ENCODE peak calls at places on chromosome 14, in five cellular contexts. D, B, T, P and N are unnamed samples.

GRCh38 chr14:51681411-51681810 is 29.7 kb downstream of the FRMD6 start:
- DNase-seq in D (no peak), B (no peak), T (no peak), P (no peak), N (no peak)

GRCh38 chr14:78448483-78449094 is 278.4 kb downstream of the NRXN3 start:
- DNase-seq in D (peak; percentile 15), B (peak; percentile 71), T (peak; percentile 53), P (no peak), N (no peak)

GRCh38 chr14:98822917-98823316 is 449.1 kb downstream of the BCL11B start:
- DNase-seq in D (no peak), B (no peak), T (no peak), P (no peak), N (no peak)

GRCh38 chr14:101456246-101457159 is 104.8 kb upstream of the DIO3 start:
- DNase-seq in D (no peak), B (peak; percentile 80), T (no peak), P (no peak), N (no peak)

GRCh38 chr14:23550131-23550826 is 1.3 kb downstream of the ZFHX2 start:
- DNase-seq in D (no peak), B (peak; percentile 22), T (no peak), P (no peak), N (no peak)

GRCh38 chr14:46197856-46198255 is 453.7 kb downstream of the RPL10L start:
- DNase-seq in D (no peak), B (no peak), T (no peak), P (no peak), N (no peak)

GRCh38 chr14:75422169-75422568 is 5.7 kb upstream of the JDP2 start:
- DNase-seq in D (no peak), B (no peak), T (no peak), P (no peak), N (no peak)

GRCh38 chr14:81550001-81550642 is 16.5 kb upstream of the SEL1L start:
- DNase-seq in D (no peak), B (no peak), T (no peak), P (no peak), N (no peak)

GRCh38 chr14:53367631-53368030 is 214.5 kb upstream of the DDHD1 start:
- DNase-seq in D (peak; percentile 56), B (no peak), T (no peak), P (no peak), N (no peak)

GRCh38 chr14:69675246-69675583 is 63.8 kb downstream of the SUSD6 start:
- DNase-seq in D (no peak), B (no peak), T (peak; percentile 35), P (no peak), N (no peak)

GRCh38 chr14:25061923-25062321 is 12.0 kb upstream of the STXBP6 start:
- DNase-seq in D (no peak), B (no peak), T (no peak), P (no peak), N (no peak)

GRCh38 chr14:76882646-76883045 is 56.4 kb downstream of the LRRC74A start:
- DNase-seq in D (no peak), B (no peak), T (no peak), P (no peak), N (no peak)
- H3K27ac ChIP-seq in D (no peak overlapping the region), B (no peak overlapping the region), T (no peak overlapping the region), P (no peak overlapping the region), N (no peak overlapping the region)

GRCh38 chr14:104771918-104772706 is 19.2 kb downstream of the SIVA1 start:
- DNase-seq in D (no peak), B (no peak), T (peak; percentile 67), P (no peak), N (no peak)
- H3K27ac ChIP-seq in D (no peak overlapping the region), B (no peak overlapping the region), T (no peak overlapping the region), P (no peak overlapping the region), N (no peak overlapping the region)

GRCh38 chr14:100285913-100286400 is 20.3 kb downstream of the SLC25A29 start:
- DNase-seq in D (no peak), B (no peak), T (no peak), P (no peak), N (no peak)
- H3K27ac ChIP-seq in D (no peak overlapping the region), B (no peak overlapping the region), T (peak overlapping the region; percentile 92), P (peak overlapping the region; percentile 68), N (no peak overlapping the region)

GRCh38 chr14:100441271-100441947 is 118.3 kb downstream of the SLC25A47 start:
- DNase-seq in D (no peak), B (no peak), T (no peak), P (no peak), N (no peak)
- H3K27ac ChIP-seq in D (no peak overlapping the region), B (no peak overlapping the region), T (no peak overlapping the region), P (no peak overlapping the region), N (no peak overlapping the region)

GRCh38 chr14:43795600-43796228 is 711.4 kb downstream of the FSCB start:
- DNase-seq in D (peak; percentile 17), B (no peak), T (no peak), P (no peak), N (no peak)
- H3K27ac ChIP-seq in D (no peak overlapping the region), B (no peak overlapping the region), T (no peak overlapping the region), P (no peak overlapping the region), N (no peak overlapping the region)

DNA sequence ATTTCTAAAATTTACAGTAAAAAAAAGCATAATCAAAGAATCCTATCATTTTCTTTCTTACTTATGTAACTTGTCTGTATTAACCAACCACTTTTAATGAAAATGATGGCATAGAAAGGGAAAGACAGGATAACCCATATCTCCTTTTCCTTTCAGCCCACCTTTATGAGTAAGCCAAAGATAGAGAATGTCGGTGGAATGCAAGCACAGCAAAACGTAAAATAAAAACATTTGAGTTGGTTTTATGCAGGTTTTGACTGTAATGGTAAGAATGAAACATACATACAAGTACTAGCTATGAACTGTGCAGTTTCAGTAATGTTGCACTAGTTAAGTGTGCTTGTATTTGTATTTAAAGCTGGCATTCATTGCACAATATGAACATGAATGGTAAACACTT is 360.3 kb downstream of the FOXG1 start:
- DNase-seq in D (no peak), B (no peak), T (no peak), P (no peak), N (no peak)
- H3K27ac ChIP-seq in D (no peak overlapping the region), B (no peak overlapping the region), T (no peak overlapping the region), P (no peak overlapping the region), N (no peak overlapping the region)

DNA sequence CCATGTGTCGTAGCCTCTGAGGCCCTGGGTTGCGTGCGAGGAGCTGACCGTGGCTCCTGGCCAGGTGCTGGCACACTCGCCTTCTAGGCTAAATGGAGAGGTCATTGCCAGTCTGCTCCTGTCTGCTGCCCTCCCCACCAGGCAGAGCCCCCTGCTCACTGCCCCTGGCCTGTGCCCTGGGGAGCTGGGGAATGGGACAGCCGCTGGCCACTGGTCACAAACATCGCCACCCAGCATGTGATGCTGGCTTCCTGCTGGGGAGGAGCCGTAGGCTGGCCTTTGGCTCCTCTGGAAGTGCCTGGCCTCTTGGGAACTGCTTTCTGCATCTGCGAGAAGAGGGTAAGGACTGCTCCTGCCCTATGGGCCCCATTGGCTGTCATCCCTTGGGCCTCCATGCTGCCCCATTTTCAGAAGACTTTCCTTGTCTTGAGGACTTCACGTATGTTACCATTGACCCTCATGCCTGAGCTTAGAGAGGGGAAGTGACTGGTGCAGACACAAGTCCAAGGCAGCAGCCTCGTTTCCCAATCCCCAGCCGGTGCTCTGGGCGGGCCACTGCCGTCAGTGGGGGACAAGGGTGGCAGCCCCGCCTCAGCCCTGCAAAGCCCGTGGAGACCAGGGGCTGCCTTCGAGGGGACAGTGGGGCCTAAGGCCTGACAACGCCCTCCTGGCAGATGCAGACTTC is 2.0 kb upstream of the TNFAIP2 start:
- DNase-seq in D (peak; percentile 64), B (no peak), T (no peak), P (no peak), N (no peak)
- H3K27ac ChIP-seq in D (no peak overlapping the region), B (no peak overlapping the region), T (peak overlapping the region; percentile 86), P (peak overlapping the region; percentile 71), N (no peak overlapping the region)